ENCODE peak calls at places on chromosomes 12 and 14, in nine cellular contexts. J, C, V, W, E, N, S, Z and R are unnamed samples.

GRCh38 chr14:91892918-91893527 is 25.7 kb upstream of the TC2N start:
- DNase-seq in Z (no peak), V (no peak), W (no peak), C (no peak), J (no peak), S (no peak), E (no peak), N (no peak), R (no peak)

GRCh38 chr12:23431006-23431405 is 518.5 kb downstream of the SOX5 start:
- DNase-seq in S (no peak), Z (no peak), C (no peak), J (no peak), V (no peak), N (no peak), E (no peak), W (peak), R (no peak)

GRCh38 chr12:89064151-89064550 is 288.1 kb downstream of the DUSP6 start:
- DNase-seq in E (no peak), N (no peak), C (peak), J (no peak), V (no peak), Z (no peak), W (no peak), S (no peak), R (no peak)

GRCh38 chr12:132622437-132623071 is 4.0 kb downstream of the P2RX2 start:
- DNase-seq in W (peak), N (no peak), C (peak), E (no peak), Z (no peak), J (no peak), S (peak), V (no peak), R (peak)

GRCh38 chr12:89943461-89943860 is 234.8 kb upstream of the ATP2B1 start:
- DNase-seq in V (no peak), Z (no peak), N (no peak), E (no peak), S (no peak), W (no peak), C (no peak), J (no peak), R (no peak)

GRCh38 chr14:102948698-102949061 is 26.2 kb downstream of the AMN start:
- DNase-seq in N (no peak), J (no peak), E (no peak), S (no peak), C (no peak), Z (no peak), W (no peak), V (no peak), R (no peak)

GRCh38 chr12:116687888-116688287 is 50.0 kb downstream of the SPRING1 start:
- DNase-seq in E (no peak), J (no peak), V (peak), Z (no peak), C (no peak), W (no peak), N (no peak), S (no peak), R (no peak)

GRCh38 chr12:69154585-69155363 is 84.6 kb upstream of the CPSF6 start:
- DNase-seq in C (peak), N (peak), E (peak), S (peak), Z (peak), W (peak), J (no peak), V (peak), R (peak)

GRCh38 chr14:78985668-78986073 is 815.5 kb downstream of the NRXN3 start:
- DNase-seq in S (no peak), C (no peak), J (no peak), E (no peak), N (no peak), V (no peak), Z (no peak), W (peak), R (peak)

GRCh38 chr14:69263364-69263763 is 3.4 kb downstream of the GALNT16 start:
- DNase-seq in J (no peak), S (peak), N (peak), E (no peak), C (peak), V (no peak), W (peak), Z (no peak), R (peak)

GRCh38 chr12:52920937-52921336 is 16.1 kb upstream of the KRT8 start:
- DNase-seq in W (no peak), N (no peak), S (no peak), Z (no peak), J (no peak), E (no peak), C (no peak), V (no peak), R (no peak)

GRCh38 chr12:100460702-100461101 is 13.0 kb upstream of the NR1H4 start:
- DNase-seq in J (peak), V (no peak), Z (no peak), W (no peak), N (no peak), C (no peak), S (no peak), E (no peak), R (no peak)

DNA sequence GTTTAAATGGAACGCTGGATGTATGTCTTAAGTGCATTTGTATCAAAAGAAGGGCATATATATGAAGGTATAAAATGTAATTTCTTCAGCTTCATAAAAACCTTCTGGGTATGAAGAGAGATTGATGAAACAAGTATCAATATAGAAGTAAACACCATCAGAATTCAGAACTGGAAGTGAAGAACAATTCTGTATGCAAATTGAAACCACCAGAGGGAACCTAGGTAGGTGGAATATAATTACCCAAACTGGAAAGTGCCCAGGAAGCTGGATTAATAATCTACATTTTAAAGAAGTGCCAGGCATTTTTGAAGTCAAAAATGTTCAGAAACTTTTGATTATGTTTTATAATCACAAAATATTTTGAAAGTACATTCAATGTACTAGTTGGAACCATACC is 336.2 kb upstream of the GARIN6 start:
- DNase-seq in J (no peak), N (no peak), C (no peak), Z (no peak), S (no peak), E (no peak), V (no peak), W (no peak), R (no peak)
- TF ChIP-seq CTCF in J (no peak), N (no peak), C (no peak), Z (no peak), S (no peak), E (no peak), V (no peak), W (no peak), R (no peak)

DNA sequence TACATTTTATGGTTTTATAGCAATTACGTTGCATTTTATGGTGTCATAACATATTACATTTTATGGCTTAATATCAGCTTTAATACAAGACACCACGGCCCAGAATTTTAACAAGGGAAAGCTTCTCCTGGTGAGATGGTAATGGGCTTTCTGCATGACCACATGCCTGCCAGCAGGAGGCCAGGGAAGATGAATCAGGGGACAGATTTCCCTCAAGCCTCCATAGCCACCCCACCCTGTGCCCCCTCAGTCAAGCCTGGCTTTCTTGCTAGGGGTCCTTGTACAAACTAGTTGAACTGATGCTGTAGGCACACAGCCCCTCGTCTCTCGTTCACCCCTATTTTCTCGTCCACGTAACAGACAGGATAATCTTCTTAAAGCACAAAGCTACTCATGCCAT is 56.6 kb downstream of the HSPB8 start:
- DNase-seq in J (no peak), W (no peak), N (no peak), S (no peak), Z (no peak), E (no peak), V (no peak), C (no peak), R (no peak)
- TF ChIP-seq CTCF in J (peak), W (no peak), N (no peak), S (no peak), Z (no peak), E (peak), V (no peak), C (no peak), R (no peak)

GRCh38 chr12:56299308-56299852 is 750 bp downstream of the CS start:
- DNase-seq in V (peak), E (no peak), S (peak), N (no peak), J (peak), W (peak), C (peak), Z (no peak), R (no peak)

GRCh38 chr12:56298828-56299227 is 1.3 kb downstream of the CS start:
- DNase-seq in Z (no peak), S (no peak), E (no peak), V (no peak), N (no peak), W (no peak), C (no peak), J (no peak), R (no peak)

GRCh38 chr12:56299853-56300643 is at the start of gene CS:
- DNase-seq in W (peak), S (peak), E (peak), N (peak), Z (peak), V (peak), C (peak), J (peak), R (peak)

GRCh38 chr12:56296207-56296785 is 3.8 kb downstream of the CS start:
- DNase-seq in J (no peak), C (no peak), V (no peak), W (no peak), N (no peak), Z (no peak), E (no peak), S (no peak), R (no peak)

DNA sequence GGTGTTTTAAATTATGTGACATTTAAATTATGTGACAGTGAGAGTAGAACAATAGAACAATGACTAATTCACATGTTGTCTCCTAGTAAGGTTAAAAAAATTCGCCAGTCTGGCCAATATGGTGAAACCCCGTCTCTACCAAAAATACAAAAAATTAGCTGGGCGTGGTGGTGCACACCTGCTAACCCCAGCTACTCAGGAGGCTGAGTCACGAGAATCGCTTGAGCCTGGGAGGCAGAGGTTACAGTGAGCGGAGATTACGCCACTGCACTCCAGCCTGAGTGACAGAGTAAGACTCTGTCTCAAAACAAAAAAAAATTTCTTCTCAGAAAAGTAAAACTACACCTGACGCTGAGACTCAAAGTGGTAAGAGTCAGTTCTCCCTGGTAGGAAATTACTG is 2.7 kb downstream of the CS start:
- DNase-seq in J (no peak), Z (no peak), E (no peak), N (no peak), W (no peak), S (no peak), V (no peak), C (peak), R (no peak)
- TF ChIP-seq CTCF in J (no peak), Z (no peak), E (no peak), N (no peak), W (no peak), S (no peak), V (no peak), C (no peak), R (no peak)

GRCh38 chr14:46920542-46920941 is 269.0 kb upstream of the RPL10L start:
- DNase-seq in Z (no peak), W (no peak), V (no peak), E (no peak), N (no peak), S (no peak), J (no peak), C (no peak), R (no peak)
- TF ChIP-seq CTCF in Z (no peak), W (no peak), V (no peak), E (peak), N (no peak), S (no peak), J (peak), C (no peak), R (no peak)